ENCODE peak calls at places on chromosomes 12 and 14, in six cellular contexts. N is CD8-positive, alpha-beta memory T cell; J is AG04450; W is activated naive CD4-positive, alpha-beta T cell treated with anti-CD3 and anti-CD28 coated beads, Interleukin-2, amount 50 U/mL, for 16 hours; V is ELR; K is AG04449. H is an unnamed sample.

GRCh38 chr14:74217672-74218448 is 21.4 kb upstream of the VSX2 start:
- DNase-seq in N (peak), J (peak), W (peak), V (peak), K (no peak), H (peak)

GRCh38 chr12:73863541-73863940 is 674.1 kb upstream of the ATXN7L3B start:
- DNase-seq in N (no peak), J (no peak), W (no peak), V (peak), K (no peak), H (no peak)

GRCh38 chr12:80230068-80230467 is 130.7 kb downstream of the OTOGL start:
- DNase-seq in N (no peak), J (no peak), W (no peak), V (no peak), K (no peak), H (no peak)

GRCh38 chr12:19482036-19482435 is 42.7 kb downstream of the AEBP2 start:
- DNase-seq in N (no peak), J (no peak), W (no peak), V (no peak), K (no peak), H (no peak)

GRCh38 chr12:113152835-113153814 is 3.6 kb downstream of the CFAP73 start:
- DNase-seq in N (peak), J (no peak), W (peak), V (peak), K (no peak), H (peak)

GRCh38 chr14:61662437-61663311 is 32.6 kb upstream of the HIF1A start:
- DNase-seq in N (peak), J (no peak), W (peak), V (peak), K (no peak), H (no peak)

GRCh38 chr12:45289245-45290217 is 73.6 kb downstream of the ANO6 start:
- DNase-seq in N (no peak), J (no peak), W (no peak), V (no peak), K (no peak), H (no peak)

GRCh38 chr14:104229621-104230041 is 91.2 kb downstream of the KIF26A start:
- DNase-seq in N (no peak), J (no peak), W (no peak), V (no peak), K (no peak), H (no peak)

GRCh38 chr12:130628304-130628703 is 87.8 kb downstream of the RIMBP2 start:
- DNase-seq in N (no peak), J (no peak), W (no peak), V (no peak), K (no peak), H (no peak)

GRCh38 chr12:45269407-45269741 is 53.5 kb downstream of the ANO6 start:
- DNase-seq in N (no peak), J (no peak), W (no peak), V (no peak), K (no peak), H (no peak)

GRCh38 chr12:28409892-28410291 is 219.6 kb downstream of the CCDC91 start:
- DNase-seq in N (no peak), J (no peak), W (no peak), V (peak), K (no peak), H (no peak)

GRCh38 chr14:100303179-100303578 is 3.1 kb downstream of the SLC25A29 start:
- DNase-seq in N (no peak), J (no peak), W (no peak), V (peak), K (no peak), H (no peak)

GRCh38 chr12:122348505-122348904 is 74.0 kb downstream of the CLIP1 start:
- DNase-seq in N (no peak), J (no peak), W (no peak), V (no peak), K (no peak), H (no peak)

GRCh38 chr14:65336191-65336591 is 76.3 kb upstream of the FUT8 start:
- DNase-seq in N (no peak), J (peak), W (peak), V (peak), K (peak), H (no peak)

GRCh38 chr12:103808239-103808880 is 32.7 kb downstream of the NT5DC3 start:
- DNase-seq in N (no peak), J (no peak), W (no peak), V (no peak), K (no peak), H (no peak)

GRCh38 chr12:27667540-27667939 is 28.7 kb upstream of the REP15 start:
- DNase-seq in N (no peak), J (no peak), W (no peak), V (peak), K (peak), H (peak)

GRCh38 chr12:5923043-5923605 is 21.9 kb downstream of the ANO2 start:
- DNase-seq in N (no peak), J (no peak), W (no peak), V (no peak), K (no peak), H (no peak)

GRCh38 chr14:65849558-65849957 is 437.0 kb downstream of the FUT8 start:
- DNase-seq in N (no peak), J (no peak), W (no peak), V (no peak), K (no peak), H (no peak)

GRCh38 chr12:94032368-94032767 is 116.0 kb upstream of the PLXNC1 start:
- DNase-seq in N (no peak), J (no peak), W (no peak), V (no peak), K (no peak), H (no peak)

GRCh38 chr12:78096909-78097597 is 266.4 kb downstream of the NAV3 start:
- DNase-seq in N (no peak), J (peak), W (no peak), V (peak), K (peak), H (peak)

GRCh38 chr12:104049278-104050257 is at the start of gene GLT8D2:
- DNase-seq in N (no peak), J (peak), W (no peak), V (peak), K (no peak), H (peak)

GRCh38 chr12:132530851-132531250 is 40.9 kb downstream of the FBRSL1 start:
- DNase-seq in N (no peak), J (no peak), W (no peak), V (no peak), K (no peak), H (no peak)

GRCh38 chr12:56661979-56662638 is 16.3 kb upstream of the ATP5F1B start:
- DNase-seq in N (no peak), J (no peak), W (no peak), V (no peak), K (no peak), H (no peak)

GRCh38 chr12:52836042-52836466 is 1.9 kb upstream of the KRT79 start:
- DNase-seq in N (no peak), J (no peak), W (peak), V (peak), K (no peak), H (no peak)

GRCh38 chr12:31325524-31325875 is 450 bp downstream of the SINHCAF start:
- DNase-seq in N (no peak), J (no peak), W (peak), V (no peak), K (no peak), H (no peak)

GRCh38 chr14:28382460-28383220 is 383.9 kb upstream of the FOXG1 start:
- DNase-seq in N (no peak), J (no peak), W (no peak), V (peak), K (peak), H (no peak)

GRCh38 chr14:67426161-67426560 is 14.2 kb upstream of the PLEK2 start:
- DNase-seq in N (no peak), J (no peak), W (no peak), V (no peak), K (no peak), H (no peak)

GRCh38 chr14:96861568-96862310 is 64.6 kb downstream of the VRK1 start:
- DNase-seq in N (no peak), J (no peak), W (no peak), V (no peak), K (no peak), H (no peak)

GRCh38 chr12:89236237-89236636 is 116.1 kb downstream of the DUSP6 start:
- DNase-seq in N (no peak), J (no peak), W (no peak), V (peak), K (no peak), H (no peak)

GRCh38 chr12:32499048-32499447 is 99.7 kb downstream of the FGD4 start:
- DNase-seq in N (no peak), J (no peak), W (no peak), V (no peak), K (no peak), H (no peak)

GRCh38 chr12:68162374-68162773 is 2.8 kb upstream of the IFNG start:
- DNase-seq in N (no peak), J (no peak), W (no peak), V (no peak), K (no peak), H (no peak)

GRCh38 chr14:23538785-23539184 is 12.8 kb downstream of the ZFHX2 start:
- DNase-seq in N (no peak), J (no peak), W (no peak), V (no peak), K (no peak), H (no peak)

GRCh38 chr12:48351022-48351708 is 446 bp upstream of the ZNF641 start:
- DNase-seq in N (no peak), J (peak), W (no peak), V (peak), K (no peak), H (peak)

GRCh38 chr12:118188690-118189371 is 52.9 kb downstream of the PEBP1 start:
- DNase-seq in N (no peak), J (peak), W (no peak), V (no peak), K (no peak), H (peak)

GRCh38 chr14:50109342-50109741 is 7.0 kb downstream of the VCPKMT start:
- DNase-seq in N (no peak), J (peak), W (no peak), V (peak), K (no peak), H (no peak)